ENCODE peak calls at places on chromosomes 12 and 14, in six cellular contexts. H is substantia nigra; Y is brain microvascular endothelial cell; U is renal cortical epithelial cell; N is activated naive CD4-positive, alpha-beta T cell treated with Interleukin-2 at 50 U/mL for 16 hours; P is ELR. F is an unnamed sample.

GRCh38 chr12:27969901-27970390 is 2.6 kb downstream of the PTHLH start:
- DNase-seq in P (peak; percentile 84), U (peak; percentile 67), Y (no peak), H (no peak), N (peak; percentile 64), F (peak; percentile 36)

GRCh38 chr12:126349383-126349782 is 1284.1 kb downstream of the AACS start:
- DNase-seq in Y (no peak), N (no peak), P (no peak), H (no peak), U (no peak), F (no peak)

GRCh38 chr12:12726543-12727093 is 9.4 kb downstream of the CDKN1B start:
- DNase-seq in U (peak; percentile 52), P (peak; percentile 96), N (no peak), H (no peak), Y (peak; percentile 90), F (peak; percentile 68)

GRCh38 chr14:79809849-79810612 is 401.3 kb downstream of the DIO2 start:
- DNase-seq in N (no peak), Y (peak; percentile 45), P (peak; percentile 5), U (peak; percentile 47), H (peak; percentile 18), F (no peak)

GRCh38 chr12:56078931-56079728 is 835 bp upstream of the ERBB3 start:
- DNase-seq in P (peak; percentile 90), Y (peak; percentile 83), N (peak; percentile 57), H (peak; percentile 59), U (peak; percentile 77), F (peak; percentile 92)

GRCh38 chr12:106625976-106626375 is 43.2 kb downstream of the RFX4 start:
- DNase-seq in P (no peak), Y (no peak), N (no peak), H (no peak), U (peak; percentile 31), F (no peak)

GRCh38 chr14:78202178-78202577 is 32.0 kb downstream of the NRXN3 start:
- DNase-seq in H (no peak), N (no peak), Y (no peak), P (no peak), U (no peak), F (no peak)

GRCh38 chr12:31874961-31875608 is 84.1 kb upstream of the RESF1 start:
- DNase-seq in Y (peak; percentile 81), H (no peak), N (peak; percentile 68), U (peak; percentile 90), P (peak; percentile 78), F (peak; percentile 13)

GRCh38 chr14:88592016-88592415 is 29.2 kb downstream of the ZC3H14 start:
- DNase-seq in Y (no peak), P (no peak), H (no peak), N (no peak), U (no peak), F (no peak)